ENCODE peak calls at places on chromosomes 11 and 22, in four cellular contexts. F, C, Z and N are unnamed samples.
A peak's percentile ranks its signal among the peaks of the same experiment; 100 is the strongest.

GRCh38 chr11:1729692-1730011 is 20.7 kb downstream of the IFITM10 start:
- DNase-seq in F (no peak), C (no peak), Z (no peak), N (no peak)

GRCh38 chr11:128289048-128289447 is 298.3 kb downstream of the ETS1 start:
- DNase-seq in F (no peak), C (no peak), Z (no peak), N (no peak)

GRCh38 chr22:47775686-47776085 is 1013.2 kb downstream of the TBC1D22A start:
- DNase-seq in F (no peak), C (no peak), Z (no peak), N (no peak)

GRCh38 chr11:113689711-113690618 is 16.1 kb downstream of the TMPRSS5 start:
- DNase-seq in F (no peak), C (no peak), Z (no peak), N (no peak)

GRCh38 chr11:68455485-68455884 is 5.1 kb upstream of the PPP6R3 start:
- DNase-seq in F (no peak), C (no peak), Z (no peak), N (no peak)

GRCh38 chr11:94449437-94449836 is 44.2 kb downstream of the MRE11 start:
- DNase-seq in F (no peak), C (no peak), Z (no peak), N (no peak)

GRCh38 chr11:33185756-33186155 is 24.5 kb upstream of the CSTF3 start:
- DNase-seq in F (no peak), C (no peak), Z (no peak), N (no peak)

GRCh38 chr11:1844221-1845094 is 5.7 kb downstream of the TNNI2 start:
- DNase-seq in F (peak; percentile 54), C (no peak), Z (no peak), N (no peak)

GRCh38 chr11:63769044-63769718 is 606 bp upstream of the ZFTA start:
- DNase-seq in F (peak; percentile 24), C (peak; percentile 60), Z (peak; percentile 61), N (no peak)

GRCh38 chr11:118620529-118621070 is 13.2 kb downstream of the PHLDB1 start:
- DNase-seq in F (peak; percentile 64), C (no peak), Z (no peak), N (no peak)

GRCh38 chr11:63508009-63508408 is 2.1 kb downstream of the LGALS12 start:
- DNase-seq in F (peak; percentile 55), C (peak; percentile 27), Z (peak; percentile 71), N (no peak)

GRCh38 chr11:16815047-16815767 is 76.8 kb downstream of the C11orf58 start:
- DNase-seq in F (peak; percentile 48), C (peak; percentile 12), Z (no peak), N (no peak)

GRCh38 chr11:134476435-134477021 is 64.5 kb upstream of the B3GAT1 start:
- DNase-seq in F (no peak), C (peak; percentile 87), Z (peak; percentile 87), N (peak; percentile 50)

GRCh38 chr11:61032824-61033223 is 61.3 kb downstream of the CD6 start:
- DNase-seq in F (no peak), C (no peak), Z (no peak), N (no peak)

GRCh38 chr22:21796863-21797262 is 61.3 kb upstream of the YPEL1 start:
- DNase-seq in F (no peak), C (no peak), Z (no peak), N (no peak)

GRCh38 chr11:127003260-127003981 is 2.9 kb upstream of the KIRREL3 start:
- DNase-seq in F (no peak), C (peak; percentile 84), Z (peak; percentile 94), N (peak; percentile 37)

GRCh38 chr11:74090701-74091100 is 80.1 kb downstream of the C2CD3 start:
- DNase-seq in F (no peak), C (no peak), Z (peak; percentile 13), N (no peak)

GRCh38 chr11:12359761-12360160 is 17.6 kb upstream of the PARVA start:
- DNase-seq in F (no peak), C (no peak), Z (no peak), N (no peak)

GRCh38 chr11:116373107-116373506 is 399.7 kb downstream of the BUD13 start:
- DNase-seq in F (no peak), C (no peak), Z (peak; percentile 74), N (no peak)

GRCh38 chr11:59611570-59612565 is 3.7 kb downstream of the OSBP start:
- DNase-seq in F (no peak), C (no peak), Z (no peak), N (no peak)

GRCh38 chr11:8262552-8263108 is 1.0 kb downstream of the LMO1 start:
- DNase-seq in F (no peak), C (peak; percentile 85), Z (peak; percentile 92), N (peak; percentile 37)

GRCh38 chr11:73998846-73999575 is 9.9 kb downstream of the UCP3 start:
- DNase-seq in F (no peak), C (no peak), Z (no peak), N (no peak)

GRCh38 chr22:45226681-45227186 is 14.0 kb downstream of the KIAA0930 start:
- DNase-seq in F (no peak), C (no peak), Z (no peak), N (no peak)

GRCh38 chr22:20244744-20245576 is 23.2 kb downstream of the RTN4R start:
- DNase-seq in F (no peak), C (peak; percentile 49), Z (peak; percentile 56), N (no peak)

GRCh38 chr11:64842851-64843841 is 1.3 kb downstream of the CDC42BPG start:
- DNase-seq in F (no peak), C (no peak), Z (peak; percentile 46), N (no peak)

GRCh38 chr22:34623580-34623979 is 442.4 kb upstream of the ISX start:
- DNase-seq in F (no peak), C (no peak), Z (no peak), N (no peak)

GRCh38 chr22:41589260-41589600 is 410 bp downstream of the PMM1 start:
- DNase-seq in F (no peak), C (no peak), Z (peak; percentile 66), N (no peak)

GRCh38 chr11:1746516-1746931 is 3.9 kb downstream of the IFITM10 start:
- DNase-seq in F (no peak), C (no peak), Z (no peak), N (no peak)

GRCh38 chr11:10931761-10932700 is 74.2 kb upstream of the ZBED5 start:
- DNase-seq in F (no peak), C (peak; percentile 45), Z (peak; percentile 17), N (no peak)

GRCh38 chr11:19076744-19077589 is 16.4 kb upstream of the MRGPRX2 start:
- DNase-seq in F (peak; percentile 34), C (peak; percentile 80), Z (peak; percentile 65), N (peak; percentile 67)

GRCh38 chr11:112790286-112790685 is 170.9 kb upstream of the NCAM1 start:
- DNase-seq in F (no peak), C (no peak), Z (no peak), N (no peak)

GRCh38 chr22:31139866-31140716 is at the start of gene PLA2G3:
- DNase-seq in F (no peak), C (peak; percentile 86), Z (peak; percentile 94), N (peak; percentile 22)

GRCh38 chr11:17478064-17478463 is 1.4 kb upstream of the ABCC8 start:
- DNase-seq in F (no peak), C (no peak), Z (peak; percentile 35), N (no peak)

GRCh38 chr11:69374110-69374981 is 80.4 kb downstream of the MYEOV start:
- DNase-seq in F (no peak), C (no peak), Z (no peak), N (no peak)

GRCh38 chr11:112410325-112410724 is 149.7 kb upstream of the PLET1 start:
- DNase-seq in F (no peak), C (no peak), Z (no peak), N (no peak)

GRCh38 chr11:122748968-122749687 is 89.2 kb upstream of the CRTAM start:
- DNase-seq in F (peak; percentile 16), C (no peak), Z (no peak), N (no peak)

GRCh38 chr22:36027960-36028645 is 521 bp downstream of the RBFOX2 start:
- DNase-seq in F (peak; percentile 36), C (no peak), Z (peak; percentile 94), N (peak; percentile 58)

GRCh38 chr22:41445171-41446056 is 1.2 kb downstream of the TOB2 start:
- DNase-seq in F (peak; percentile 58), C (peak; percentile 23), Z (peak; percentile 92), N (no peak)

DNA sequence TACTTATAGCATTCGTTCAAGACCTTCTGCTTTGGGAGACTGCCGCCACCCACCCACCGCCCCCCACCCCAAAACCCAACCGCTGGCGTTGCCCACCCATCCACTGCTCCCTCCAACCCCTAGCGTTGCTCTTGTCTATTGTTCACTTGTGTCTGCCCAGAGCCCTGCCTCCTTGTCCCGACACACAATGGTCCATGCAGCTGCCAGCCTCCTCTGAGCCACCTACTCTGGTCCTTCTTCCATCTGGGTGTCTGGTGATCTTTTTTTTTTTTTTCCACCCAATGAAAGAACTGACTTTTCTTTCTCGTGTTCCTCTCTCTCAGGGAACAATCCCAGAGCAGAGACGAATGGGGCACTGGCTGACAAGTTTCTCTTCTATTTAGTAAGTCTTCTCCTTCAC is 256.0 kb upstream of the SESN3 start:
- DNase-seq in F (no peak), C (no peak), Z (no peak), N (no peak)
- TF ChIP-seq CTCF in F (no peak), C (no peak), Z (no peak), N (no peak)

GRCh38 chr22:28772633-28773460 is at the start of gene CCDC117:
- DNase-seq in F (peak; percentile 95), C (peak; percentile 89), Z (peak; percentile 96), N (peak; percentile 82)
- TF ChIP-seq CTCF in F (peak; percentile 35), C (no peak), Z (peak; percentile 26), N (peak; percentile 49)

DNA sequence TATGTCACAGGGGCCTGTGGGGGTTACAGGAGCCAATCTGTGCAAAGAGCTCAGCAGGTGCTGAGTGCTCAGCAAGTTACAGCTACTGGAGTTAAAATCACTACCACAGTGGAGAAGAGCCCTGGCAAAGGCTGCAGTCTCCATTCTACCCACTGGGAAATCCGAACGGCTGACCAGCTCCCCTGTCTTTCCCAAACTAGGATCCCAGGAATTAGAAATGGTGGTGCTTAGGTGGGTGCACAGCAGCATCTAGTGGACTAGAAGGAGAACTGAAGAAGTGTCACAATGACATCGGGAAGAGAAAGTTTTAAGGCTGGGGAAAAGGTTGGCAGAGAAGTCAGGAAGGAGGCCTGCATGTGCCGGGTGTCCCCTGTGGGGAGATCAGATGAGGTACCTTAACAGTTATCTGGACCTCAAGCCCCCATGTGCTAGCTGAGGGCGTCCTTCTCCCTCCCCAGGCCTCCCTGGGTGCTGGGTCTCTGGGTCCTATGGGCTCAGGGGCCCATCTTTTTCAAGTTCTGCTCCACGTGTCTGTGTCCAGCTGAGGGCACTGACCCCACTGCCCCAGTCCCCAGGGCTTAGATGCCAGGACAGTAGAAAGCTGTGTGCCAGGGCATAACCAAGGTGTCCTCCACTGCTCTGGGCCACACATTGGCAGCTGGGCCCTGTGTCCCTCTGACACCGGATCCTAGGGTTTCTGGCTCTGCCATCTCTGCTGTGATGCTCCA is 1.9 kb downstream of the PIWIL3 start:
- DNase-seq in F (no peak), C (peak; percentile 14), Z (peak; percentile 83), N (peak; percentile 14)
- TF ChIP-seq CTCF in F (peak; percentile 54), C (peak; percentile 63), Z (peak; percentile 72), N (peak; percentile 66)

GRCh38 chr22:43988960-43989359 is 33.7 kb downstream of the SAMM50 start:
- DNase-seq in F (no peak), C (no peak), Z (no peak), N (no peak)
- TF ChIP-seq CTCF in F (no peak), C (no peak), Z (no peak), N (no peak)